ENCODE peak calls at places on chromosomes 4 and X, in five cellular contexts. E is IMR-90, V is mesenchymal stem cell, P is mesendoderm, O is H1. M is an unnamed sample.

GRCh38 chrX:122552291-122552800 is 631.7 kb upstream of the GRIA3 start:
- DNase-seq in P (no peak), O (no peak), V (no peak), E (no peak), M (no peak)

GRCh38 chrX:153438522-153438921 is 7.3 kb downstream of the TREX2 start:
- DNase-seq in P (peak; percentile 34), O (no peak), E (peak; percentile 7), V (peak; percentile 11), M (peak; percentile 20)

GRCh38 chrX:22445880-22446279 is 173.2 kb downstream of the CBLL2 start:
- DNase-seq in O (no peak), E (no peak), P (no peak), V (no peak), M (no peak)

GRCh38 chr4:110292994-110293744 is 94.8 kb upstream of the ELOVL6 start:
- DNase-seq in E (no peak), P (peak; percentile 26), V (no peak), O (no peak), M (peak; percentile 63)

GRCh38 chrX:130626521-130626920 is 224.7 kb downstream of the RBMX2 start:
- DNase-seq in V (no peak), O (no peak), E (peak; percentile 4), P (no peak), M (no peak)

GRCh38 chr4:39354178-39354503 is 12.0 kb downstream of the RFC1 start:
- DNase-seq in O (no peak), E (no peak), P (no peak), V (no peak), M (peak; percentile 83)

GRCh38 chr4:13905543-13905942 is 278.0 kb upstream of the BOD1L1 start:
- DNase-seq in E (peak; percentile 95), O (no peak), P (no peak), V (no peak), M (no peak)

GRCh38 chr4:27790911-27791310 is 930.3 kb downstream of the STIM2 start:
- DNase-seq in P (peak; percentile 23), E (peak; percentile 11), V (no peak), O (no peak), M (peak; percentile 24)

GRCh38 chr4:124940387-124940786 is 227.9 kb upstream of the ANKRD50 start:
- DNase-seq in E (peak; percentile 98), V (peak; percentile 79), O (no peak), P (peak; percentile 66), M (peak; percentile 90)

GRCh38 chr4:337143-337931 is at the start of gene ZNF141:
- DNase-seq in P (peak; percentile 99), V (peak; percentile 99), E (peak; percentile 96), O (peak; percentile 86), M (peak; percentile 99)

GRCh38 chr4:89245459-89245858 is 62.1 kb downstream of the GPRIN3 start:
- DNase-seq in V (peak; percentile 8), P (no peak), E (no peak), O (no peak), M (no peak)

GRCh38 chr4:49032440-49033161 is 46.5 kb downstream of the CWH43 start:
- DNase-seq in E (peak; percentile 6), V (no peak), O (peak; percentile 55), P (peak; percentile 19), M (peak; percentile 54)

GRCh38 chrX:149541521-149542047 is 772 bp downstream of the EOLA1 start:
- DNase-seq in V (no peak), E (no peak), P (peak; percentile 19), O (no peak), M (peak; percentile 32)

GRCh38 chr4:117481742-117482141 is 396.4 kb upstream of the TRAM1L1 start:
- DNase-seq in O (no peak), V (peak; percentile 33), P (no peak), E (peak; percentile 85), M (no peak)

GRCh38 chr4:80876810-80877209 is 153.7 kb upstream of the BMP3 start:
- DNase-seq in O (no peak), V (no peak), P (no peak), E (no peak), M (no peak)

GRCh38 chr4:172995704-172996103 is 172.9 kb upstream of the GALNT7 start:
- DNase-seq in O (no peak), P (no peak), V (no peak), E (no peak), M (no peak)

GRCh38 chr4:1400191-1400805 is 5.9 kb downstream of the NKX1-1 start:
- DNase-seq in O (no peak), P (no peak), V (no peak), E (no peak), M (no peak)
- H2BK120ac ChIP-seq in O (no peak overlapping the region), P (no peak overlapping the region), V (no peak overlapping the region), E (no peak overlapping the region), M (no peak overlapping the region)

DNA sequence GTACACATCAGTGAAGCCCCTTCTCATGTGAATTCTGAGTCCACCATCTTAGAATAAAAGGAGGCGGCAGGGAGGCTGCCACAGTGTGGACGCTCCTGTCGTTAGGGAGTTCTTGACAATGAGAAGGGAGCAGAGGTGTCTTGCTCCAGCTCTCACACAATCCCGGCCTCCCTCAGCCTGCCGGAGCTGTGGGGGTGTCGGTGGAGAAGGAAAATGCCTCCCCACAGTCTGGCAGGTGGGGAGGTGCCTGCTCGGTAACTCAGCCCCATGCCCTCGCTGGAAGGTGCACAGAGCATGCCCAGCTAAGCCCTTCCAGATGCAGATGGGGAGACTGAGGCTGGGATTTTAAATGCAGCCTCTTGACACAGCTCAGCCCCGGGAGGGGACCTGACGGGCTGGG is 20.0 kb upstream of the SH3TC1 start:
- DNase-seq in O (no peak), V (no peak), P (no peak), E (no peak), M (no peak)
- H2BK120ac ChIP-seq in O (no peak overlapping the region), V (no peak overlapping the region), P (no peak overlapping the region), E (no peak overlapping the region), M (no peak overlapping the region)

DNA sequence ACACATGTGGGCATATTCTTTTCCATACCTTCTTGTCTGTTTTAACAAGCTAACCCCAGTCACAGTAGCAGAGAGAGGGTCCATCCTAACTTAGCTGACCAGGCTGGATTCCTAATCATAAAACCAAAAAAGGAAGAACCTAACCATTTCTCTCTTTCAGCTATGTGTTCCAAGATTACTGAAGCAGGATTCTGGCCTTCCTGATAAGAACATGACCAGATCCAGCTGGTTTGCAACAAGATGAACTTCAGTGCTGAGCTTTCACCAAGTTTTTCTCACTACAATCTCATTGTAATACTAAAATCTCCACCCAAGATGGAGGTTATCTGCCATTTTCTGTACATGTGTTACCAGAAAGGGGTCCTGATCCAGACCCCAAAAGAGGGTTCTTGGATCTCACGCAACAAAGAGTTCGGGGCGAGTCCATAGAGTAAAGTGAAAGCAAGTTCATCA is 20.4 kb upstream of the UBA6 start:
- DNase-seq in P (no peak), V (peak; percentile 9), O (no peak), E (no peak), M (no peak)
- H2BK120ac ChIP-seq in P (no peak overlapping the region), V (no peak overlapping the region), O (no peak overlapping the region), E (peak overlapping the region; percentile 73), M (peak overlapping the region; percentile 61)

DNA sequence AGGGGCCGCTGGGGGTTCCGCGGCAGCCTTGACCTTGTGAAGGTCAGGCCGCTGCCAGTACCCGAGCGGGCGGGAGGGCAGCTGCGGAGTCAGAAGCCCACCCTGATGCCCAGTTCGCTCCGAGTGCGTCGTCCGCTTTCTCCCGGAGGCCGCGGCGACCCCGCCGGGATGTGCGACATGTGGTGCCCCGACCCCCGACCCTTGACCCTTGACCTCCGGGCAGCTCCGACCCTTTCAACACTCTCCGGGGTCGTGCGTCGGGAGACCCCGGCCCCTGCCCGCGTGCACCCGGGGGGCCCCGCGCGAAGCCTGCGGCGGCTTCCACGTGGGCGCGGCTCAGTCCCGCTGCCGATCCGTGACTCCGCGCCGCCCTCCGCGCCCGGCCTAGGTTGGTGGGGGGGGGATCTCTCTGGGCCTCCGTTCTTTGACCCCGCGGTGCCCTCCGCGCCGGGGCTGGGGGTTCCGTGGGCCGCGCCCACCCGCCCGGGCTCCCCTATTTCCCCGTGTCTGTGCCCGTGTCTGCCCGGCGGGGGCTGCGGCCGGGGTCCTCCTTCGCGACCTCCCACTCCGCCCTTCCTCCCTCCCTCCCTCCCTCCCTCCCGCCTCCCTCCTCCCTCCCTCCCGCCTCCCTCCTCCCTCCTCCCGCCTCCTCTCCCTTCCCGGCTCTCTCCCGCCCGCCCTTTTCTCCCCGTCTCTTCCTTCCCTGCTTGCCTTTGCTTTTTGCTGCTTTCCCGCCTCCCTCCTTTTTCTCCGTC is 640 bp upstream of the SLC25A6 start:
- DNase-seq in E (peak; percentile 52), V (peak; percentile 78), O (no peak), P (peak; percentile 82), M (peak; percentile 51)
- H2BK120ac ChIP-seq in E (peak overlapping the region; percentile 16), V (peak overlapping the region; percentile 98), O (peak overlapping the region; percentile 96), P (peak overlapping the region; percentile 90), M (peak overlapping the region; percentile 99)

GRCh38 chr4:47471591-47471990 is 8.1 kb upstream of the COMMD8 start:
- DNase-seq in E (no peak), O (no peak), V (no peak), P (no peak), M (peak; percentile 56)

GRCh38 chr4:47469951-47470350 is 6.4 kb upstream of the COMMD8 start:
- DNase-seq in P (no peak), O (no peak), E (peak; percentile 71), V (peak; percentile 20), M (no peak)

GRCh38 chr4:47466061-47466785 is 2.7 kb upstream of the COMMD8 start:
- DNase-seq in O (no peak), E (no peak), V (no peak), P (no peak), M (peak; percentile 39)

GRCh38 chr4:47471064-47471463 is 7.6 kb upstream of the COMMD8 start:
- DNase-seq in O (no peak), V (no peak), P (no peak), E (no peak), M (no peak)

DNA sequence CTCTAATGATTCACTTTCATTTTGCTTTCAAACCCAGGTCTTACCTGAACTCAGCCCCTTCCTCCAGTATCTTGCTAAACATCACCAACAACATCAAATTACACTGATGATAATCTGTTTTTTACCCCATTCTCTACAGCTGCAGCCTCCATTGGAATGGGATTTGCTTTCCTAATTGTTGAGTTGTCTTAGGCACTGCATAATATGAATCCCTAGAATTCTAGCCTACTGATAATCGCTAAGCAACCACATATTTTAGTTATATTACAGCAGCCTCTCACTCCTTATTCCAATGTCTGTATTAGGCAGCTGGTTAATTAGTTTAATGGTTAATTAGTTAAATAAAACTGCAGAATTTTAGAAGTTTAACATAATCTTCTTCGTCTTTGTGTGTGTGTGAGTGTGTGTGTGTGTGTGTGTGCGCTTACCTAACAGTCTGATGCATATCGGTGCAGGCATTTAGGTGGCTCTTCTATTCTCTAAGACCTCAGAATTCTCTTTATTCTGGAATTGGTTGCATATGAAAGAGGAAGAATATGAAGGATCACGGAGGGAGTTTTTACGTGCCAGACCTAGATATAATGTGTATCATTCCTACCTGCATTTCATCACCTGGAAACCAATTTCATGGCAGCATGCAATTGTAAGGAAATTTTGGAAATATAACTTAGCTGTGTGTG is 5.3 kb upstream of the COMMD8 start:
- DNase-seq in P (peak; percentile 27), E (peak; percentile 66), V (peak; percentile 26), O (no peak), M (peak; percentile 97)
- H2BK120ac ChIP-seq in P (no peak overlapping the region), E (peak overlapping the region; percentile 79), V (no peak overlapping the region), O (no peak overlapping the region), M (no peak overlapping the region)

GRCh38 chr4:183098723-183099536 is at the start of gene WWC2:
- DNase-seq in V (peak; percentile 93), O (peak; percentile 92), E (peak; percentile 92), P (peak; percentile 99), M (peak; percentile 98)

GRCh38 chr4:183099537-183100297 is 660 bp downstream of the WWC2 start:
- DNase-seq in V (peak; percentile 39), O (peak; percentile 85), E (no peak), P (peak; percentile 90), M (peak; percentile 7)

GRCh38 chr4:183098080-183098722 is 856 bp upstream of the WWC2 start:
- DNase-seq in P (no peak), O (no peak), E (peak; percentile 50), V (peak; percentile 72), M (peak; percentile 61)

GRCh38 chr4:183096276-183096965 is 2.6 kb upstream of the WWC2 start:
- DNase-seq in V (peak; percentile 21), P (no peak), O (no peak), E (no peak), M (no peak)

GRCh38 chr4:183097251-183098079 is 1.6 kb upstream of the WWC2 start:
- DNase-seq in O (peak; percentile 78), V (peak; percentile 56), P (peak; percentile 88), E (no peak), M (no peak)
- H2BK120ac ChIP-seq in O (peak overlapping the region; percentile 92), V (peak overlapping the region; percentile 96), P (peak overlapping the region; percentile 99), E (peak overlapping the region; percentile 96), M (peak overlapping the region; percentile 97)